ENCODE peak calls at places on chromosomes 5 and 9, in ten cellular contexts. A is activated gamma-delta T cell treated with anti-CD3 and anti-CD28 coated beads, Interleukin-2, amount 50 U/mL, for 16 hours; O is stimulated activated CD8-positive, alpha-beta memory T cell treated with anti-CD3 and anti-CD28 coated beads, Interleukin-4, amount 100 ng/mL, for 24 hours; N is kidney tubule cell; E is AG20443; Y is Right ventricle myocardium superior; D is fibroblast of the aortic adventitia; U is ELR; G is EL; T is CD8-positive, alpha-beta memory T cell. F is an unnamed sample.

GRCh38 chr5:143636951-143637528 is 174.9 kb upstream of the HMHB1 start:
- DNase-seq in T (no peak), A (no peak), Y (no peak), N (no peak), O (no peak), D (peak; percentile 65), E (peak; percentile 29), U (no peak), G (peak; percentile 12), F (no peak)

GRCh38 chr9:124628741-124629140 is 121.5 kb upstream of the NR5A1 start:
- DNase-seq in N (no peak), G (no peak), E (no peak), O (no peak), A (no peak), D (no peak), U (no peak), Y (no peak), T (no peak), F (no peak)

GRCh38 chr9:129573977-129574376 is 46.9 kb downstream of the C9orf50 start:
- DNase-seq in D (no peak), N (no peak), E (no peak), Y (no peak), U (no peak), A (no peak), T (no peak), O (no peak), G (no peak), F (no peak)

GRCh38 chr9:69857828-69858227 is 37.2 kb downstream of the CFAP95 start:
- DNase-seq in G (no peak), Y (no peak), N (no peak), U (no peak), E (no peak), A (no peak), D (no peak), O (no peak), T (no peak), F (no peak)

GRCh38 chr9:37966443-37967271 is 62.7 kb upstream of the SLC25A51 start:
- DNase-seq in O (no peak), G (peak; percentile 27), E (no peak), N (peak; percentile 93), T (no peak), D (no peak), A (no peak), Y (no peak), U (peak; percentile 55), F (no peak)

GRCh38 chr5:175892401-175892800 is 21.0 kb downstream of the CPLX2 start:
- DNase-seq in E (no peak), N (no peak), Y (no peak), D (no peak), G (no peak), T (no peak), U (no peak), A (no peak), O (no peak), F (no peak)

GRCh38 chr5:154220625-154221024 is 30.1 kb downstream of the GALNT10 start:
- DNase-seq in N (peak; percentile 83), Y (no peak), O (no peak), T (no peak), G (peak; percentile 86), D (peak; percentile 71), U (peak; percentile 93), E (peak; percentile 73), A (no peak), F (no peak)

GRCh38 chr5:174733091-174733690 is 8.8 kb downstream of the MSX2 start:
- DNase-seq in U (no peak), O (no peak), G (no peak), Y (no peak), E (no peak), A (no peak), N (no peak), T (no peak), D (no peak), F (no peak)

GRCh38 chr5:161889971-161890370 is 42.1 kb downstream of the GABRA1 start:
- DNase-seq in U (no peak), D (no peak), N (no peak), G (no peak), Y (no peak), E (no peak), T (no peak), A (no peak), O (no peak), F (no peak)

GRCh38 chr9:14180077-14180941 is 133.6 kb downstream of the NFIB start:
- DNase-seq in N (no peak), D (peak; percentile 55), G (no peak), O (no peak), A (no peak), T (no peak), Y (peak; percentile 66), U (no peak), E (peak; percentile 17), F (no peak)

GRCh38 chr5:131523500-131524185 is 111.4 kb downstream of the RAPGEF6 start:
- DNase-seq in Y (no peak), U (no peak), G (no peak), E (no peak), D (no peak), O (no peak), A (no peak), N (no peak), T (no peak), F (no peak)

GRCh38 chr5:97835128-97835527 is 652.1 kb upstream of the RIOK2 start:
- DNase-seq in G (no peak), T (no peak), Y (no peak), D (no peak), N (no peak), A (no peak), O (no peak), U (no peak), E (no peak), F (no peak)

GRCh38 chr9:101727621-101728524 is 10.6 kb downstream of the GRIN3A start:
- DNase-seq in Y (no peak), U (peak; percentile 45), O (no peak), G (peak; percentile 14), D (peak; percentile 4), E (peak; percentile 36), N (peak; percentile 32), A (no peak), T (no peak), F (no peak)

GRCh38 chr5:100731768-100732167 is 171.3 kb downstream of the ST8SIA4 start:
- DNase-seq in E (no peak), Y (no peak), D (no peak), N (no peak), A (peak; percentile 2), O (no peak), T (peak; percentile 35), G (no peak), U (peak; percentile 39), F (no peak)

GRCh38 chr9:130041648-130042405 is 1.2 kb downstream of the FNBP1 start:
- DNase-seq in G (peak; percentile 58), O (no peak), T (no peak), U (peak; percentile 57), D (peak; percentile 42), A (no peak), E (peak; percentile 54), Y (peak; percentile 50), N (peak; percentile 51), F (no peak)

GRCh38 chr9:88680505-88681160 is 145.7 kb downstream of the NXNL2 start:
- DNase-seq in D (peak; percentile 52), T (no peak), A (no peak), E (no peak), O (no peak), U (peak; percentile 17), N (no peak), G (peak; percentile 42), Y (no peak), F (no peak)

GRCh38 chr5:142542906-142543305 is 143.0 kb downstream of the FGF1 start:
- DNase-seq in D (peak; percentile 82), N (no peak), Y (no peak), G (peak; percentile 46), E (peak; percentile 42), T (no peak), O (no peak), U (peak; percentile 36), A (no peak), F (no peak)

GRCh38 chr5:179321206-179321987 is 23.9 kb downstream of the ADAMTS2 start:
- DNase-seq in U (no peak), Y (no peak), O (no peak), T (no peak), A (no peak), G (no peak), D (no peak), N (no peak), E (no peak), F (no peak)

GRCh38 chr5:161302557-161302956 is 244.0 kb downstream of the GABRB2 start:
- DNase-seq in N (peak; percentile 3), Y (no peak), O (no peak), A (no peak), U (no peak), D (no peak), E (no peak), T (no peak), G (no peak), F (no peak)

GRCh38 chr5:145925353-145925752 is 11.0 kb upstream of the SH3RF2 start:
- DNase-seq in O (no peak), N (peak; percentile 92), G (peak; percentile 96), U (peak; percentile 92), Y (no peak), T (no peak), A (no peak), D (peak; percentile 95), E (peak; percentile 65), F (no peak)

GRCh38 chr9:25857167-25857566 is 178.9 kb upstream of the TUSC1 start:
- DNase-seq in T (no peak), Y (no peak), N (no peak), D (no peak), E (no peak), G (peak; percentile 3), O (no peak), A (no peak), U (no peak), F (no peak)

GRCh38 chr5:158701406-158702177 is 398.1 kb downstream of the EBF1 start:
- DNase-seq in G (peak; percentile 93), U (peak; percentile 38), A (no peak), E (peak; percentile 75), T (no peak), D (peak; percentile 80), N (peak; percentile 66), O (no peak), Y (no peak), F (no peak)

GRCh38 chr5:29367176-29367833 is 1826.2 kb upstream of the CDH6 start:
- DNase-seq in Y (no peak), O (no peak), E (no peak), U (no peak), A (no peak), T (no peak), N (no peak), G (no peak), D (no peak), F (no peak)

GRCh38 chr5:132224721-132225120 is 2.9 kb downstream of the P4HA2 start:
- DNase-seq in E (peak; percentile 38), A (no peak), G (peak; percentile 29), Y (no peak), U (no peak), D (no peak), O (no peak), T (no peak), N (no peak), F (no peak)

GRCh38 chr9:134188421-134189166 is 24.2 kb upstream of the RNU6ATAC start:
- DNase-seq in N (no peak), E (peak; percentile 40), U (no peak), A (no peak), D (no peak), G (no peak), O (no peak), T (no peak), Y (peak; percentile 53), F (no peak)

F was measured in vagina.